ENCODE peak calls at places on chromosomes 3 and 15, in eight cellular contexts. Z, E, Q, N, O, F, L and I are unnamed samples.

GRCh38 chr3:188943591-188943990 is 228.2 kb upstream of the TPRG1 start:
- DNase-seq in Z (no peak), E (no peak), Q (no peak), N (no peak), O (no peak), F (no peak), L (no peak), I (no peak)

GRCh38 chr15:34608517-34608916 is 25.1 kb upstream of the GOLGA8B start:
- DNase-seq in Z (no peak), E (no peak), Q (no peak), N (no peak), O (no peak), F (no peak), L (no peak), I (no peak)

GRCh38 chr3:59446775-59447465 is 397.1 kb upstream of the CFAP20DC start:
- DNase-seq in Z (no peak), E (no peak), Q (no peak), N (no peak), O (no peak), F (no peak), L (no peak), I (no peak)

GRCh38 chr3:192901435-192901834 is 16.2 kb downstream of the MB21D2 start:
- DNase-seq in Z (no peak), E (peak), Q (no peak), N (no peak), O (no peak), F (no peak), L (no peak), I (no peak)

GRCh38 chr3:31378226-31378625 is 154.5 kb upstream of the STT3B start:
- DNase-seq in Z (no peak), E (no peak), Q (no peak), N (no peak), O (no peak), F (no peak), L (no peak), I (no peak)

GRCh38 chr15:44298878-44299277 is 10.4 kb downstream of the GOLM2 start:
- DNase-seq in Z (no peak), E (no peak), Q (no peak), N (no peak), O (no peak), F (no peak), L (no peak), I (no peak)

GRCh38 chr3:9111349-9112265 is 137.8 kb downstream of the SRGAP3 start:
- DNase-seq in Z (no peak), E (no peak), Q (no peak), N (no peak), O (no peak), F (peak), L (no peak), I (no peak)

GRCh38 chr15:94893091-94893490 is 661.7 kb downstream of the MCTP2 start:
- DNase-seq in Z (no peak), E (no peak), Q (no peak), N (no peak), O (no peak), F (no peak), L (no peak), I (no peak)

GRCh38 chr3:128282392-128283196 is 129.3 kb downstream of the EEFSEC start:
- DNase-seq in Z (no peak), E (no peak), Q (no peak), N (no peak), O (no peak), F (peak), L (no peak), I (peak)

GRCh38 chr3:183094711-183095110 is 4.6 kb downstream of the MCCC1 start:
- DNase-seq in Z (no peak), E (no peak), Q (no peak), N (no peak), O (no peak), F (no peak), L (no peak), I (no peak)

GRCh38 chr3:100254168-100254777 is 6.5 kb upstream of the TBC1D23 start:
- DNase-seq in Z (no peak), E (no peak), Q (peak), N (peak), O (no peak), F (peak), L (peak), I (no peak)

GRCh38 chr3:140717915-140718314 is 40.1 kb downstream of the TRIM42 start:
- DNase-seq in Z (no peak), E (no peak), Q (no peak), N (no peak), O (no peak), F (no peak), L (no peak), I (no peak)

GRCh38 chr3:117628896-117629295 is 919.3 kb downstream of the TUSC7 start:
- DNase-seq in Z (no peak), E (peak), Q (no peak), N (no peak), O (no peak), F (peak), L (no peak), I (peak)

GRCh38 chr3:143471705-143472104 is 352.1 kb downstream of the CHST2 start:
- DNase-seq in Z (no peak), E (no peak), Q (no peak), N (peak), O (no peak), F (no peak), L (no peak), I (no peak)

GRCh38 chr3:75321060-75321459 is 343.1 kb upstream of the FRG2C start:
- DNase-seq in Z (no peak), E (no peak), Q (no peak), N (no peak), O (no peak), F (no peak), L (no peak), I (no peak)

GRCh38 chr3:141646760-141647561 is 91.1 kb upstream of the RNF7 start:
- DNase-seq in Z (no peak), E (no peak), Q (no peak), N (no peak), O (peak), F (peak), L (no peak), I (no peak)

GRCh38 chr15:62758126-62758951 is 284.2 kb upstream of the TPM1 start:
- DNase-seq in Z (no peak), E (peak), Q (no peak), N (no peak), O (no peak), F (no peak), L (no peak), I (no peak)

GRCh38 chr15:26620528-26620927 is 152.3 kb downstream of the GABRB3 start:
- DNase-seq in Z (no peak), E (no peak), Q (no peak), N (no peak), O (no peak), F (no peak), L (no peak), I (no peak)

GRCh38 chr3:42214565-42215283 is 51.3 kb downstream of the CCK start:
- DNase-seq in Z (no peak), E (no peak), Q (no peak), N (no peak), O (no peak), F (no peak), L (no peak), I (no peak)

GRCh38 chr3:128616516-128617269 is 33.9 kb downstream of the RPN1 start:
- DNase-seq in Z (no peak), E (no peak), Q (peak), N (no peak), O (no peak), F (no peak), L (no peak), I (no peak)

GRCh38 chr3:105527538-105527937 is 160.8 kb downstream of the ALCAM start:
- DNase-seq in Z (no peak), E (no peak), Q (no peak), N (no peak), O (no peak), F (no peak), L (no peak), I (no peak)

GRCh38 chr15:100572362-100572983 is 29.5 kb downstream of the LINS1 start:
- DNase-seq in Z (no peak), E (no peak), Q (no peak), N (peak), O (no peak), F (no peak), L (no peak), I (no peak)